ENCODE peak calls at places on chromosomes 11 and 22, in six cellular contexts. U, B, Y, Z, X and N are unnamed samples.

GRCh38 chr11:75420224-75421034 is 12.6 kb downstream of the KLHL35 start:
- DNase-seq in U (no peak), B (no peak), Y (peak; percentile 55), Z (no peak), X (no peak), N (no peak)

GRCh38 chr11:69744435-69744834 is 30.7 kb downstream of the FGF4 start:
- DNase-seq in U (no peak), B (peak; percentile 78), Y (no peak), Z (peak; percentile 49), X (no peak), N (peak; percentile 69)

GRCh38 chr11:111765320-111765983 is 737 bp downstream of the PPP2R1B start:
- DNase-seq in U (no peak), B (no peak), Y (no peak), Z (peak; percentile 15), X (no peak), N (no peak)

GRCh38 chr22:31826443-31826842 is 72.6 kb downstream of the DEPDC5 start:
- DNase-seq in U (no peak), B (no peak), Y (no peak), Z (no peak), X (no peak), N (no peak)

GRCh38 chr11:70423523-70424505 is 25.5 kb downstream of the CTTN start:
- DNase-seq in U (peak; percentile 44), B (peak; percentile 91), Y (peak; percentile 69), Z (no peak), X (no peak), N (peak; percentile 50)

GRCh38 chr22:24302591-24302990 is 32.0 kb downstream of the SPECC1L start:
- DNase-seq in U (no peak), B (no peak), Y (no peak), Z (no peak), X (no peak), N (peak; percentile 46)

GRCh38 chr11:72671144-72672099 is 2.8 kb downstream of the PDE2A start:
- DNase-seq in U (no peak), B (no peak), Y (no peak), Z (no peak), X (peak; percentile 67), N (no peak)

GRCh38 chr22:36884314-36885158 is 23.7 kb downstream of the NCF4 start:
- DNase-seq in U (no peak), B (no peak), Y (no peak), Z (no peak), X (no peak), N (no peak)

GRCh38 chr11:118917488-118918127 is 8.1 kb downstream of the BCL9L start:
- DNase-seq in U (no peak), B (peak; percentile 91), Y (no peak), Z (no peak), X (no peak), N (peak; percentile 74)

GRCh38 chr22:41910599-41911291 is 4.1 kb downstream of the SHISA8 start:
- DNase-seq in U (no peak), B (no peak), Y (no peak), Z (no peak), X (peak; percentile 67), N (no peak)

GRCh38 chr11:131670876-131671275 is 300.5 kb downstream of the NTM start:
- DNase-seq in U (no peak), B (no peak), Y (no peak), Z (no peak), X (no peak), N (no peak)

GRCh38 chr11:125874556-125875124 is 12.8 kb upstream of the HYLS1 start:
- DNase-seq in U (no peak), B (peak; percentile 70), Y (peak; percentile 37), Z (no peak), X (peak; percentile 77), N (peak; percentile 69)

GRCh38 chr11:120136356-120136755 is 1.6 kb downstream of the TRIM29 start:
- DNase-seq in U (no peak), B (no peak), Y (no peak), Z (no peak), X (peak; percentile 2), N (no peak)

GRCh38 chr22:45240810-45241631 is at the start of gene KIAA0930:
- DNase-seq in U (no peak), B (peak; percentile 68), Y (peak; percentile 98), Z (no peak), X (peak; percentile 100), N (peak; percentile 53)

GRCh38 chr11:74686792-74687191 is 44.4 kb downstream of the CHRDL2 start:
- DNase-seq in U (no peak), B (peak; percentile 82), Y (no peak), Z (no peak), X (no peak), N (no peak)

GRCh38 chr11:93741882-93742226 is 382 bp downstream of the C11orf54 start:
- DNase-seq in U (no peak), B (peak; percentile 68), Y (peak; percentile 40), Z (no peak), X (no peak), N (peak; percentile 95)

GRCh38 chr22:49667236-49667635 is 160.4 kb downstream of the BRD1 start:
- DNase-seq in U (no peak), B (no peak), Y (no peak), Z (no peak), X (no peak), N (no peak)

GRCh38 chr22:39496131-39496838 is 5.8 kb upstream of the MIEF1 start:
- DNase-seq in U (no peak), B (peak; percentile 57), Y (peak; percentile 37), Z (no peak), X (peak; percentile 50), N (peak; percentile 74)

GRCh38 chr22:17920145-17920605 is 104.2 kb downstream of the MICAL3 start:
- DNase-seq in U (no peak), B (peak; percentile 62), Y (peak; percentile 71), Z (no peak), X (peak; percentile 79), N (peak; percentile 70)

GRCh38 chr11:74687237-74688005 is 43.8 kb downstream of the CHRDL2 start:
- DNase-seq in U (no peak), B (peak; percentile 53), Y (no peak), Z (no peak), X (no peak), N (no peak)

GRCh38 chr22:19060356-19061009 is 61.7 kb downstream of the DGCR2 start:
- DNase-seq in U (no peak), B (peak; percentile 86), Y (no peak), Z (no peak), X (no peak), N (no peak)
- TF ChIP-seq USF2 in U (no peak), B (peak; percentile 95), Y (no peak), Z (no peak), X (no peak), N (no peak)

GRCh38 chr11:46337626-46338345 is 9.5 kb upstream of the DGKZ start:
- DNase-seq in U (no peak), B (no peak), Y (peak; percentile 33), Z (no peak), X (no peak), N (no peak)

GRCh38 chr11:46338988-46339666 is 8.1 kb upstream of the DGKZ start:
- DNase-seq in U (no peak), B (no peak), Y (no peak), Z (peak; percentile 91), X (no peak), N (no peak)

GRCh38 chr11:46339816-46340215 is 7.4 kb upstream of the DGKZ start:
- DNase-seq in U (no peak), B (no peak), Y (no peak), Z (no peak), X (no peak), N (no peak)

GRCh38 chr11:46336781-46337180 is 10.5 kb upstream of the DGKZ start:
- DNase-seq in U (no peak), B (no peak), Y (peak; percentile 70), Z (no peak), X (no peak), N (no peak)

GRCh38 chr11:46338636-46338987 is 8.7 kb upstream of the DGKZ start:
- DNase-seq in U (no peak), B (peak; percentile 26), Y (no peak), Z (no peak), X (no peak), N (no peak)
- H2AFZ ChIP-seq in U (no peak overlapping the region), B (peak overlapping the region; percentile 86), Y (no peak overlapping the region), Z (no peak overlapping the region), X (peak overlapping the region; percentile 51), N (no peak overlapping the region)

GRCh38 chr11:21931436-21932101 is 261.3 kb upstream of the ANO5 start:
- DNase-seq in U (no peak), B (no peak), Y (no peak), Z (no peak), X (no peak), N (no peak)

GRCh38 chr11:21927628-21928027 is 265.3 kb upstream of the ANO5 start:
- DNase-seq in U (no peak), B (no peak), Y (no peak), Z (no peak), X (no peak), N (no peak)

GRCh38 chr11:21928834-21929233 is 264.1 kb upstream of the ANO5 start:
- DNase-seq in U (no peak), B (no peak), Y (no peak), Z (no peak), X (no peak), N (no peak)

GRCh38 chr11:21933095-21933494 is 259.8 kb upstream of the ANO5 start:
- DNase-seq in U (no peak), B (no peak), Y (no peak), Z (no peak), X (peak; percentile 17), N (no peak)
- TF ChIP-seq USF2 in U (no peak), B (no peak), Y (no peak), Z (no peak), X (no peak), N (no peak)

DNA sequence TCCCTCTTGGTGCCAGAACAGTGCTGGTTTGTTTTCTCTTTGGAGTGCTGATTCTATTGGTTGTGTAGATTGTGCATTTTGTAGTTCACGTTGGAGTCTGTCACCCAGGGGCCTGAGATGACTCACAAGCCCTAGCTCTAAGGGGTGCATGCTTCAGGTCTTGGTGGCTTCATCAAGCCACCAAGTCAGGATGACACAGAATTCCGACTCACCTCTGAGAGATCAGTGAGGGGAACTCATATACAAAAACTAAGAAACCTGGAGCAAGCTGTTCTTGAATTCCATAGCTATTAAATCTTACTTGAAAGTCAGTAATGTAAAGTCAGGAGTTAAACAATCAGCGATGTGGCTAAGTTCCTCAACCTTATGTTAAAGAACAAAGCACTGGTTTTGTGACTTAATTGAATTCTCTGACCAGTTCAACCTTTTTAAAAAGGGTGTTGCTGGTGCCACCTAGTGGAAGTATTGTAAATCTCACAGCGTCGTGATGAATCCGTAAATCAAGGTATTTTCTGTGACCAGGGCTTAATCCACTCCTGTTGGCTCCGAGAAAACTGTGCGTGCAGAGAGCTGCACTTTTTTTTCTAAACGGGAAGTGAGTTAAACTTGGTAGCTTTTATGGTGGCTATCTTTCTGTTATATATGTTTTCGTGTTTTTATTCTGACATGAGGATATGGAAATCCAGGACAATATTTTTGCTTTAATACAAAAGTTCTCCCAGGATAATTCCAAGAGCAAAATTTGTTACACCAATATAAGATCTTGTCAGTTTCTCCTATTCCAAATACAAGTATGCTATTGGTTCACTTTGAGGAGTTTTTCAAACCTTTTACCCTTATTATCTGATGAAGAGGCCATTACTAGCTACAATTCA is 14.6 kb downstream of the MMP13 start:
- DNase-seq in U (peak; percentile 37), B (peak; percentile 73), Y (peak; percentile 55), Z (peak; percentile 7), X (peak; percentile 46), N (peak; percentile 56)
- H2AFZ ChIP-seq in U (no peak overlapping the region), B (no peak overlapping the region), Y (no peak overlapping the region), Z (no peak overlapping the region), X (peak overlapping the region; percentile 53), N (no peak overlapping the region)

GRCh38 chr11:68430384-68430783 is 30.2 kb upstream of the PPP6R3 start:
- DNase-seq in U (no peak), B (no peak), Y (no peak), Z (no peak), X (no peak), N (no peak)
- TF ChIP-seq USF2 in U (no peak), B (no peak), Y (no peak), Z (no peak), X (no peak), N (no peak)